ENCODE peak calls at places on chromosomes 2 and 18, in four cellular contexts. U, S, G and H are unnamed samples.

GRCh38 chr2:43220982-43221659 is 5.3 kb downstream of the ZFP36L2 start:
- DNase-seq in U (no peak), S (peak), G (no peak), H (peak)

GRCh38 chr2:190717306-190717705 is 68.4 kb downstream of the NAB1 start:
- DNase-seq in U (no peak), S (no peak), G (no peak), H (no peak)

GRCh38 chr18:54805571-54806334 is 22.5 kb upstream of the RAB27B start:
- DNase-seq in U (no peak), S (no peak), G (no peak), H (no peak)

GRCh38 chr18:37955201-37955600 is 389.6 kb upstream of the CELF4 start:
- DNase-seq in U (no peak), S (no peak), G (no peak), H (no peak)

GRCh38 chr2:100013892-100014677 is 128.3 kb downstream of the AFF3 start:
- DNase-seq in U (no peak), S (no peak), G (no peak), H (no peak)

GRCh38 chr2:100987536-100987935 is 14.6 kb upstream of the RPL31 start:
- DNase-seq in U (no peak), S (no peak), G (no peak), H (no peak)

GRCh38 chr2:182381225-182381624 is 45.6 kb downstream of the PDE1A start:
- DNase-seq in U (no peak), S (no peak), G (no peak), H (no peak)

GRCh38 chr2:212423089-212423488 is 115.5 kb downstream of the ERBB4 start:
- DNase-seq in U (no peak), S (no peak), G (no peak), H (no peak)

GRCh38 chr2:39834426-39834825 is 55.4 kb upstream of the THUMPD2 start:
- DNase-seq in U (no peak), S (no peak), G (no peak), H (no peak)

GRCh38 chr2:102795641-102796040 is 33.8 kb downstream of the TMEM182 start:
- DNase-seq in U (no peak), S (no peak), G (no peak), H (no peak)

GRCh38 chr2:239814136-239814916 is 210.8 kb downstream of the NDUFA10 start:
- DNase-seq in U (no peak), S (peak), G (peak), H (no peak)

GRCh38 chr18:11327656-11328055 is 178.3 kb upstream of the PIEZO2 start:
- DNase-seq in U (no peak), S (no peak), G (no peak), H (no peak)

GRCh38 chr2:241274127-241274526 is 41.3 kb downstream of the HDLBP start:
- DNase-seq in U (no peak), S (no peak), G (no peak), H (no peak)

GRCh38 chr2:60818272-60818671 is 62.2 kb downstream of the PAPOLG start:
- DNase-seq in U (no peak), S (no peak), G (no peak), H (peak)

GRCh38 chr2:46874236-46874929 is 41.2 kb downstream of the MCFD2 start:
- DNase-seq in U (no peak), S (peak), G (no peak), H (no peak)

GRCh38 chr2:219298759-219299371 is 10.3 kb downstream of the PTPRN start:
- DNase-seq in U (peak), S (peak), G (peak), H (peak)

GRCh38 chr2:175251425-175252041 is 70.0 kb upstream of the ATP5MC3 start:
- DNase-seq in U (no peak), S (no peak), G (no peak), H (peak)

GRCh38 chr18:74427442-74428112 is 29.5 kb downstream of the DIPK1C start:
- DNase-seq in U (no peak), S (peak), G (no peak), H (no peak)
- TF ChIP-seq CTCF in U (no peak), S (no peak), G (no peak), H (no peak)

DNA sequence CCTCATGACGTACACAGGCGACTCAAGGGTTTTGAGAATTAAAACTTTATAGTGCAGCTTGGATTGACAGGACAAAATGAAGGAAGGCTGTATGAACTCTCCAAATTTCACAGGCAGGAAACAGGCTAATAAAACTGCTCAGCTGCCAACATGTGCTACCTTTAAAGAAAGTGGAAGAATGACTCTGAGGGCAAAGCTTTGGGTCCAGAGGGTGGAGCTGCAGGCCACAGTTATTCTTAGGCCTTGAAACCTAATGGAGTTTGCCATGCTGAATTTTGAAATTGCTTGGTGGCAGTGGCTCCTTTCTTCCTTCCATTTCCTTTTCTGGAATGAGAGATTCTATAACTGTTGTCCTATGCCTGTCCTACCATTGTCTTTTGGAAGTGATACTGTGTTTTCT is 34.8 kb downstream of the HAT1 start:
- DNase-seq in U (no peak), S (no peak), G (no peak), H (no peak)
- TF ChIP-seq CTCF in U (no peak), S (no peak), G (no peak), H (no peak)

GRCh38 chr2:170991398-170992185 is 62.5 kb downstream of the GORASP2 start:
- DNase-seq in U (no peak), S (no peak), G (no peak), H (no peak)
- TF ChIP-seq CTCF in U (no peak), S (no peak), G (no peak), H (no peak)

DNA sequence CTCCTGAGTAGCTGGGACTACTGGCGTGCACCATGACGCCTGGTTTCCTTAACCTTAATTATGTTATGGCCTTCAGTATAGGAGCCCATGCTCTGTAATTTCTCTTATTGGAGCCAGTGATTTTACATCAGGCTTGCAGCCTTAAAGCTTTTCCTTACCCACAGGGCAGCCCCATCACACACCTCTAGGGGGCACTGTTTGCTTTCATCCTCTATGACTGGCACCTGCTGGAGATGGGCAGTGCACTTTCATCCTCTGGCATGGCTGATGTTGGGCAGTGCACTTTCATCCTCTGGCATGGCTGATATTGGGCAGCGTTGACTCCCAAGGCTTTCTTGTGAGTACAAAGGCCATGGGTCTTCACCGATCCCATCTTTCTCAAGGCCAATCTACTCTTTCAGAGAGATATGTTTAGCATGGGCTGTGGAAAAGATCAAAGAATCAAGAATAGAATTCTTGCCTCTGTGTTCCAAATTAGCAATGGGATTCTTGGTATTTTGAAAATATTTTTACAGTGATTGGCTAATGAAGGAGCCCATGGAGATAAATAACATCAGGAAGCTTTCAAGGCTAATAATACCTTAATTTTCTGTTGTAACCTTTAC is 80.7 kb upstream of the MEX3C start:
- DNase-seq in U (no peak), S (peak), G (no peak), H (peak)
- TF ChIP-seq CTCF in U (peak), S (peak), G (peak), H (peak)

DNA sequence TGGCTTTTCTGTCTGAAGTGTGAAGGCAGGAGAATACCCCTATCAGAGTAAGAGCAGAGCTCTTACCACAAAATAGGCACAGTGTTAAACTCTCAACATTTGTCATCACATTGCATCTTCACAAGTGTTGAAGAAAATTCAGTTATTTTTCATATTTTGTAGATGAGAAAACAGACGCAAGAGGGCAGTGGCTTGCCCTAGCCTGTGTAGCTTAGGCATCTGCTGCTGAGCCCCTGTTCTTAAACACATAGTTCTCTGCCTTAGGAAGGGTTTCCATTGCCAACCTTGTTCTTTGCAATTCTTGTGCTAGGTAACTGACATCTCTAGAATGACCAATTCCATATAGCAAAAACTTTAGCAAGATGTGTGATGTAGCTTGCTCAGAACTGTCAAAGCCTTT is 112.7 kb upstream of the RMDN2 start:
- DNase-seq in U (no peak), S (no peak), G (no peak), H (no peak)
- TF ChIP-seq CTCF in U (no peak), S (no peak), G (no peak), H (no peak)

GRCh38 chr2:16726147-16726546 is 60.5 kb upstream of the CYRIA start:
- DNase-seq in U (no peak), S (no peak), G (no peak), H (no peak)

GRCh38 chr2:16726577-16726976 is 60.9 kb upstream of the CYRIA start:
- DNase-seq in U (no peak), S (no peak), G (no peak), H (no peak)

GRCh38 chr2:16725549-16725948 is 59.9 kb upstream of the CYRIA start:
- DNase-seq in U (no peak), S (no peak), G (no peak), H (no peak)

GRCh38 chr2:16728742-16729141 is 63.1 kb upstream of the CYRIA start:
- DNase-seq in U (no peak), S (no peak), G (no peak), H (peak)

DNA sequence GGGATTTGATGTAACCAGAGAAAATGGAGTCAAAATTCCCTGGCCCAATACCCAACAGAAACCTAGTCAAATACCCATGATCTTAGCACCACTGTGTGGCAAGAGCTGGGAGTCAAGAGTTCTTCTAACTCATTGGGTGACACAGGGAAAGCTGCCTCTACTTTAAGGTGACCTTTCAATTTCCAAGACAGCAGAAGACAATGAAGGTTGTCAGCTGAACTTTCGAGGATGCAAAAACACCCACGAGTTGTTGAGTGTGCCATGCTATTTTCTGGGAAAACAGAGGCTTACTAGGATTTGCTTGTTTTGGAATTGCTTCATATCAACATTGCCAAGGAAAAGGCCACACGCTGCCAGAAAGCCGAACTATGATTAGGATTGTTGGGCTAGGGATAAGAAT is 61.6 kb upstream of the CYRIA start:
- DNase-seq in U (no peak), S (no peak), G (no peak), H (no peak)
- TF ChIP-seq CTCF in U (no peak), S (no peak), G (no peak), H (no peak)

DNA sequence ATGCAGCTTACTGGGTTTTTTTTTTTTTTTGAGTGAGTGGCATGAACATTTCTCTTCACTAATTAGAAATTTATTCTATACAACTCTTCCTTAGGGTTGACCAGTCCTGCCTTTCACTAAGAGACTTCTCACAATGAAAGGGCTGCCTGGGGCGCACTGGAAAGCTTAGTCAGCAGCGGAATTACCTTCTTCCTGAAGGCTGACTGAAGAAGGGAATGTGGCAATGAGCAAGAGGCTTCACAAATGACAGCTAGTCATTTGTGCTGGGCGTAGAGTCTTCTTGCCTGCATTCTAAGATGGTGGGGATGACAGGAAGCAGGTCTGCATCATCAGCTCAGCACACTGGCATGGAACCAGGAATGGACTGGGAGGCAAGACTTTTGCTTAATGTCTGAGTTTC is 15.6 kb upstream of the SCN3A start:
- DNase-seq in U (no peak), S (no peak), G (no peak), H (no peak)
- TF ChIP-seq CTCF in U (no peak), S (no peak), G (no peak), H (no peak)

DNA sequence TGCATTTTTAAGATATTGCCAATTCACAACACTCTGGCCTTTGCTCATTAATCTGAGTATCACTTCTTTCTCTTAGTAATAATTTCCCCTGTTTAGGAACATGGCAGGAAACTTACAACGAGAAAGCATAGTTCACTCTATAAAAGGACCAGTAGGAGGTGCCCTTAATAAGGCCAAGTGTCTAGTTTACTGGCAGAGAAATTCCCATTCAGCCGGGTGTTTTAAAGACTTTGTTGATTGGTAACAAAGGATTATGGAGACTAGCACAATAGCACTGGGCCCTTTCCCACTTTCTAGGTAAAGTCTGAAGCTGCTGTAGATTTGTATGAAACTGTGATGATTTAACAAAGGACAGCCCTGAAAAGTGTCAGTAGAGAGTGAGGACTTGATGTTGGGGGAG is 3.1 kb downstream of the DCC start:
- DNase-seq in U (no peak), S (no peak), G (no peak), H (peak)
- TF ChIP-seq CTCF in U (no peak), S (no peak), G (no peak), H (peak)